ENCODE peak calls at places on chromosomes 16 and 17, in four cellular contexts. C is K562, T is GM12878, D is HepG2. I is an unnamed sample.

GRCh38 chr16:87553174-87553573 is 49.1 kb upstream of the JPH3 start:
- DNase-seq in C (no peak), T (no peak), D (no peak), I (no peak)

GRCh38 chr17:80747469-80747868 is 202.8 kb downstream of the RPTOR start:
- DNase-seq in C (no peak), T (no peak), D (no peak), I (no peak)

GRCh38 chr17:9125722-9126121 is 104.4 kb downstream of the NTN1 start:
- DNase-seq in C (no peak), T (no peak), D (no peak), I (no peak)

GRCh38 chr16:89639385-89639784 is 18.1 kb downstream of the CHMP1A start:
- DNase-seq in C (no peak), T (no peak), D (no peak), I (no peak)

GRCh38 chr17:8916470-8916869 is 49.0 kb upstream of the PIK3R6 start:
- DNase-seq in C (no peak), T (no peak), D (no peak), I (no peak)

GRCh38 chr16:62077998-62078397 is 41.8 kb upstream of the CDH8 start:
- DNase-seq in C (no peak), T (no peak), D (no peak), I (peak)

GRCh38 chr16:78522327-78522726 is 422.9 kb downstream of the WWOX start:
- DNase-seq in C (no peak), T (no peak), D (no peak), I (no peak)

GRCh38 chr17:81440511-81441244 is 45.4 kb downstream of the BAHCC1 start:
- DNase-seq in C (peak), T (no peak), D (peak), I (peak)

GRCh38 chr17:2058521-2059124 is 3.7 kb downstream of the HIC1 start:
- DNase-seq in C (no peak), T (no peak), D (no peak), I (no peak)

GRCh38 chr16:85767569-85767968 is 16.7 kb upstream of the C16orf74 start:
- DNase-seq in C (no peak), T (no peak), D (no peak), I (no peak)

GRCh38 chr17:19705201-19705600 is 11.2 kb downstream of the SLC47A2 start:
- DNase-seq in C (no peak), T (no peak), D (no peak), I (no peak)

GRCh38 chr17:19705771-19706770 is 10.3 kb downstream of the SLC47A2 start:
- DNase-seq in C (no peak), T (no peak), D (peak), I (peak)

GRCh38 chr17:19703776-19704371 is 12.5 kb downstream of the SLC47A2 start:
- DNase-seq in C (no peak), T (no peak), D (peak), I (no peak)

GRCh38 chr17:19703106-19703775 is 13.1 kb downstream of the SLC47A2 start:
- DNase-seq in C (no peak), T (no peak), D (no peak), I (no peak)

GRCh38 chr17:19702231-19702641 is 14.1 kb downstream of the SLC47A2 start:
- DNase-seq in C (no peak), T (no peak), D (peak), I (no peak)
- TF ChIP-seq BRCA1 in C (no peak), T (no peak), D (no peak), I (no peak)

GRCh38 chr16:66945939-66946338 is 10.6 kb downstream of the CES2 start:
- DNase-seq in C (no peak), T (no peak), D (no peak), I (no peak)
- TF ChIP-seq POLR2AphosphoS5 in C (no peak), T (no peak), D (no peak), I (no peak)

DNA sequence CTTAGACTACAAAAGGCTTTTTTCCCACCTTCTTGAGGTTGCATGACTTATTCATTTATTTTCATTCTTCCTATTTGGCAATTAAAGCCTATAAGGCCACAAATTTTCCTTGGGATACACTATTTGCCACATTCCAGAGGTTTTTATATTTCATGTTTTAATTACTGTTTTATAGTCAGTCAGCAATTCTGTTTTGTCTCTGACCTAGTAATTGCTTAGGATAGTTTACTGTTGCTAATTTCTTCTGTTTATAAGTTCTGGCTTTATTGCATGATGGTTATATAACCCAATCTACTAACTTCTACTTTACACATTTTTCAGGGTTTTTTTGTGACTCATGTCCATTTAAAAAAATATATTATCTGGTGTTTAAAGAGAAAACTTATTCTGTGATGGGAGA is 2.5 kb downstream of the ZNF23 start:
- DNase-seq in C (no peak), T (no peak), D (no peak), I (no peak)
- TF ChIP-seq EP300 in C (no peak), T (no peak), D (no peak), I (no peak)

GRCh38 chr17:30599424-30600061 is 122.3 kb downstream of the GOSR1 start:
- DNase-seq in C (no peak), T (peak), D (no peak), I (no peak)

GRCh38 chr17:30605027-30605426 is 127.8 kb downstream of the GOSR1 start:
- DNase-seq in C (no peak), T (no peak), D (no peak), I (no peak)

GRCh38 chr17:30597776-30598288 is 120.6 kb downstream of the GOSR1 start:
- DNase-seq in C (no peak), T (no peak), D (peak), I (no peak)

GRCh38 chr17:30600062-30600829 is 123.0 kb downstream of the GOSR1 start:
- DNase-seq in C (no peak), T (peak), D (peak), I (peak)

GRCh38 chr17:30600830-30601494 is 123.8 kb downstream of the GOSR1 start:
- DNase-seq in C (peak), T (no peak), D (no peak), I (no peak)
- TF ChIP-seq BRCA1 in C (no peak), T (no peak), D (no peak), I (no peak)

I was measured in H1.